ENCODE peak calls at places on chromosomes 16 and 17, in nine cellular contexts. One of them, this sample, is unnamed.

GRCh38 chr16:12095275-12096161 is 119.0 kb downstream of the SNX29 start:
- DNase-seq in HTR-8/SVneo: peak
- DNase-seq in D341Med: peak
- DNase-seq in activated naive CD8-positive, alpha-beta T cell treated with anti-CD3 and anti-CD28 coated beads, Interleukin-2, amount 50 U/mL, for 16 hours: no peak
- DNase-seq in activated T-helper 1 cell treated with anti-CD3 and anti-CD28 coated beads, Interleukin-2, amount 50 U/mL, for 16 hours: peak
- DNase-seq in NCI-H524 treated with DMSO at 0.1 percent for 48 hours: no peak
- DNase-seq in fibroblast of mammary gland: peak
- DNase-seq in NCI-H226: peak
- DNase-seq in GM13977: peak
- DNase-seq in this sample: peak

GRCh38 chr17:82240506-82241182 is 11.8 kb downstream of the SLC16A3 start:
- DNase-seq in activated T-helper 1 cell treated with anti-CD3 and anti-CD28 coated beads, Interleukin-2, amount 50 U/mL, for 16 hours: no peak
- DNase-seq in fibroblast of mammary gland: no peak
- DNase-seq in D341Med: no peak
- DNase-seq in NCI-H226: no peak
- DNase-seq in activated naive CD8-positive, alpha-beta T cell treated with anti-CD3 and anti-CD28 coated beads, Interleukin-2, amount 50 U/mL, for 16 hours: no peak
- DNase-seq in HTR-8/SVneo: no peak
- DNase-seq in GM13977: no peak
- DNase-seq in NCI-H524 treated with DMSO at 0.1 percent for 48 hours: no peak
- DNase-seq in this sample: no peak

GRCh38 chr16:2147981-2148671 is at the start of gene RAB26:
- DNase-seq in NCI-H226: peak
- DNase-seq in GM13977: peak
- DNase-seq in fibroblast of mammary gland: peak
- DNase-seq in D341Med: peak
- DNase-seq in activated T-helper 1 cell treated with anti-CD3 and anti-CD28 coated beads, Interleukin-2, amount 50 U/mL, for 16 hours: peak
- DNase-seq in HTR-8/SVneo: peak
- DNase-seq in NCI-H524 treated with DMSO at 0.1 percent for 48 hours: peak
- DNase-seq in activated naive CD8-positive, alpha-beta T cell treated with anti-CD3 and anti-CD28 coated beads, Interleukin-2, amount 50 U/mL, for 16 hours: no peak
- DNase-seq in this sample: peak

GRCh38 chr17:80586464-80587228 is 42.0 kb downstream of the RPTOR start:
- DNase-seq in activated naive CD8-positive, alpha-beta T cell treated with anti-CD3 and anti-CD28 coated beads, Interleukin-2, amount 50 U/mL, for 16 hours: no peak
- DNase-seq in fibroblast of mammary gland: no peak
- DNase-seq in activated T-helper 1 cell treated with anti-CD3 and anti-CD28 coated beads, Interleukin-2, amount 50 U/mL, for 16 hours: no peak
- DNase-seq in D341Med: no peak
- DNase-seq in HTR-8/SVneo: no peak
- DNase-seq in NCI-H226: no peak
- DNase-seq in NCI-H524 treated with DMSO at 0.1 percent for 48 hours: no peak
- DNase-seq in GM13977: no peak
- DNase-seq in this sample: no peak

GRCh38 chr17:20234266-20234665 is 225.1 kb downstream of the SPECC1 start:
- DNase-seq in D341Med: no peak
- DNase-seq in NCI-H226: no peak
- DNase-seq in GM13977: peak
- DNase-seq in HTR-8/SVneo: no peak
- DNase-seq in activated naive CD8-positive, alpha-beta T cell treated with anti-CD3 and anti-CD28 coated beads, Interleukin-2, amount 50 U/mL, for 16 hours: peak
- DNase-seq in NCI-H524 treated with DMSO at 0.1 percent for 48 hours: no peak
- DNase-seq in fibroblast of mammary gland: no peak
- DNase-seq in activated T-helper 1 cell treated with anti-CD3 and anti-CD28 coated beads, Interleukin-2, amount 50 U/mL, for 16 hours: peak
- DNase-seq in this sample: no peak

GRCh38 chr17:13727441-13728171 is 125.9 kb upstream of the HS3ST3A1 start:
- DNase-seq in NCI-H226: peak
- DNase-seq in activated T-helper 1 cell treated with anti-CD3 and anti-CD28 coated beads, Interleukin-2, amount 50 U/mL, for 16 hours: no peak
- DNase-seq in activated naive CD8-positive, alpha-beta T cell treated with anti-CD3 and anti-CD28 coated beads, Interleukin-2, amount 50 U/mL, for 16 hours: no peak
- DNase-seq in fibroblast of mammary gland: peak
- DNase-seq in GM13977: no peak
- DNase-seq in NCI-H524 treated with DMSO at 0.1 percent for 48 hours: no peak
- DNase-seq in HTR-8/SVneo: no peak
- DNase-seq in D341Med: no peak
- DNase-seq in this sample: no peak

GRCh38 chr16:70750893-70751467 is 50.0 kb downstream of the VAC14 start:
- DNase-seq in D341Med: no peak
- DNase-seq in NCI-H226: peak
- DNase-seq in NCI-H524 treated with DMSO at 0.1 percent for 48 hours: no peak
- DNase-seq in HTR-8/SVneo: peak
- DNase-seq in fibroblast of mammary gland: peak
- DNase-seq in activated naive CD8-positive, alpha-beta T cell treated with anti-CD3 and anti-CD28 coated beads, Interleukin-2, amount 50 U/mL, for 16 hours: no peak
- DNase-seq in activated T-helper 1 cell treated with anti-CD3 and anti-CD28 coated beads, Interleukin-2, amount 50 U/mL, for 16 hours: no peak
- DNase-seq in GM13977: no peak
- DNase-seq in this sample: no peak

GRCh38 chr16:73565263-73565662 is 517.3 kb upstream of the ZFHX3 start:
- DNase-seq in fibroblast of mammary gland: no peak
- DNase-seq in NCI-H226: no peak
- DNase-seq in activated T-helper 1 cell treated with anti-CD3 and anti-CD28 coated beads, Interleukin-2, amount 50 U/mL, for 16 hours: no peak
- DNase-seq in HTR-8/SVneo: no peak
- DNase-seq in GM13977: no peak
- DNase-seq in D341Med: no peak
- DNase-seq in activated naive CD8-positive, alpha-beta T cell treated with anti-CD3 and anti-CD28 coated beads, Interleukin-2, amount 50 U/mL, for 16 hours: no peak
- DNase-seq in NCI-H524 treated with DMSO at 0.1 percent for 48 hours: no peak
- DNase-seq in this sample: no peak

GRCh38 chr16:55876854-55877253 is 1.7 kb upstream of the CES5A start:
- DNase-seq in HTR-8/SVneo: no peak
- DNase-seq in NCI-H226: no peak
- DNase-seq in NCI-H524 treated with DMSO at 0.1 percent for 48 hours: no peak
- DNase-seq in activated T-helper 1 cell treated with anti-CD3 and anti-CD28 coated beads, Interleukin-2, amount 50 U/mL, for 16 hours: no peak
- DNase-seq in D341Med: no peak
- DNase-seq in fibroblast of mammary gland: peak
- DNase-seq in activated naive CD8-positive, alpha-beta T cell treated with anti-CD3 and anti-CD28 coated beads, Interleukin-2, amount 50 U/mL, for 16 hours: no peak
- DNase-seq in GM13977: no peak
- DNase-seq in this sample: no peak

GRCh38 chr16:57265850-57266530 is 18.5 kb downstream of the PLLP start:
- DNase-seq in D341Med: peak
- DNase-seq in NCI-H524 treated with DMSO at 0.1 percent for 48 hours: no peak
- DNase-seq in NCI-H226: peak
- DNase-seq in activated naive CD8-positive, alpha-beta T cell treated with anti-CD3 and anti-CD28 coated beads, Interleukin-2, amount 50 U/mL, for 16 hours: no peak
- DNase-seq in GM13977: no peak
- DNase-seq in HTR-8/SVneo: no peak
- DNase-seq in fibroblast of mammary gland: peak
- DNase-seq in activated T-helper 1 cell treated with anti-CD3 and anti-CD28 coated beads, Interleukin-2, amount 50 U/mL, for 16 hours: no peak
- DNase-seq in this sample: no peak

GRCh38 chr17:41171881-41172280 is 3.9 kb upstream of the KRTAP4-3 start:
- DNase-seq in HTR-8/SVneo: no peak
- DNase-seq in GM13977: no peak
- DNase-seq in activated T-helper 1 cell treated with anti-CD3 and anti-CD28 coated beads, Interleukin-2, amount 50 U/mL, for 16 hours: no peak
- DNase-seq in NCI-H524 treated with DMSO at 0.1 percent for 48 hours: no peak
- DNase-seq in NCI-H226: no peak
- DNase-seq in fibroblast of mammary gland: peak
- DNase-seq in D341Med: no peak
- DNase-seq in activated naive CD8-positive, alpha-beta T cell treated with anti-CD3 and anti-CD28 coated beads, Interleukin-2, amount 50 U/mL, for 16 hours: no peak
- DNase-seq in this sample: no peak

GRCh38 chr17:40499551-40500189 is 1.8 kb downstream of the TNS4 start:
- DNase-seq in fibroblast of mammary gland: peak
- DNase-seq in GM13977: no peak
- DNase-seq in activated naive CD8-positive, alpha-beta T cell treated with anti-CD3 and anti-CD28 coated beads, Interleukin-2, amount 50 U/mL, for 16 hours: no peak
- DNase-seq in D341Med: peak
- DNase-seq in NCI-H226: peak
- DNase-seq in activated T-helper 1 cell treated with anti-CD3 and anti-CD28 coated beads, Interleukin-2, amount 50 U/mL, for 16 hours: no peak
- DNase-seq in HTR-8/SVneo: peak
- DNase-seq in NCI-H524 treated with DMSO at 0.1 percent for 48 hours: no peak
- DNase-seq in this sample: no peak

GRCh38 chr17:43714338-43715149 is 44.0 kb downstream of the SOST start:
- DNase-seq in NCI-H226: peak
- DNase-seq in NCI-H524 treated with DMSO at 0.1 percent for 48 hours: no peak
- DNase-seq in fibroblast of mammary gland: peak
- DNase-seq in GM13977: no peak
- DNase-seq in HTR-8/SVneo: peak
- DNase-seq in D341Med: no peak
- DNase-seq in activated T-helper 1 cell treated with anti-CD3 and anti-CD28 coated beads, Interleukin-2, amount 50 U/mL, for 16 hours: no peak
- DNase-seq in activated naive CD8-positive, alpha-beta T cell treated with anti-CD3 and anti-CD28 coated beads, Interleukin-2, amount 50 U/mL, for 16 hours: no peak
- DNase-seq in this sample: no peak

GRCh38 chr16:20674684-20675487 is 22.6 kb downstream of the ACSM1 start:
- DNase-seq in NCI-H524 treated with DMSO at 0.1 percent for 48 hours: no peak
- DNase-seq in HTR-8/SVneo: no peak
- DNase-seq in D341Med: no peak
- DNase-seq in activated naive CD8-positive, alpha-beta T cell treated with anti-CD3 and anti-CD28 coated beads, Interleukin-2, amount 50 U/mL, for 16 hours: no peak
- DNase-seq in GM13977: no peak
- DNase-seq in fibroblast of mammary gland: no peak
- DNase-seq in activated T-helper 1 cell treated with anti-CD3 and anti-CD28 coated beads, Interleukin-2, amount 50 U/mL, for 16 hours: no peak
- DNase-seq in NCI-H226: no peak
- DNase-seq in this sample: no peak